ENCODE peak calls at places on chromosome 14, in nine cellular contexts. X is IMR-90, I is A673, W is cardiac muscle cell, K is hepatocyte, V is brain microvascular endothelial cell, F is heart right ventricle, Z is body of pancreas, J is lung. N is an unnamed sample.

GRCh38 chr14:56471056-56471455 is 108.5 kb upstream of the TMEM260 start:
- DNase-seq in W (no peak), I (no peak), K (no peak), V (no peak), J (no peak), X (no peak), Z (no peak), F (no peak), N (no peak)

GRCh38 chr14:33897382-33897781 is 53.5 kb downstream of the EGLN3 start:
- DNase-seq in V (no peak), W (no peak), F (no peak), K (no peak), I (no peak), J (no peak), Z (no peak), X (no peak), N (no peak)

GRCh38 chr14:78007160-78007559 is 163.0 kb upstream of the NRXN3 start:
- DNase-seq in J (no peak), W (no peak), K (no peak), I (no peak), Z (no peak), V (no peak), X (no peak), F (no peak), N (no peak)

GRCh38 chr14:55350461-55350860 is 61.2 kb downstream of the ATG14 start:
- DNase-seq in V (no peak), W (no peak), X (no peak), Z (no peak), K (no peak), F (no peak), J (no peak), I (no peak), N (no peak)

GRCh38 chr14:38730420-38730819 is 372.6 kb downstream of the SEC23A start:
- DNase-seq in I (no peak), V (no peak), X (no peak), W (no peak), Z (no peak), K (no peak), F (no peak), J (no peak), N (no peak)

GRCh38 chr14:94144765-94145164 is 15.4 kb upstream of the IFI27L2 start:
- DNase-seq in Z (no peak), V (no peak), J (no peak), W (no peak), I (no peak), K (no peak), X (no peak), F (no peak), N (no peak)

GRCh38 chr14:103393078-103393477 is 7.9 kb downstream of the MARK3 start:
- DNase-seq in Z (no peak), W (no peak), J (no peak), I (no peak), F (no peak), X (no peak), K (no peak), V (no peak), N (no peak)

GRCh38 chr14:52922656-52923055 is 28.2 kb downstream of the FERMT2 start:
- DNase-seq in W (no peak), F (no peak), K (no peak), V (no peak), Z (no peak), J (no peak), X (peak; percentile 69), I (no peak), N (no peak)

GRCh38 chr14:70782361-70782760 is 27.0 kb downstream of the MAP3K9 start:
- DNase-seq in W (no peak), J (peak; percentile 36), I (no peak), X (peak; percentile 35), V (peak; percentile 56), Z (no peak), K (no peak), F (no peak), N (peak; percentile 97)

GRCh38 chr14:54691525-54692260 is 124.8 kb downstream of the SAMD4A start:
- DNase-seq in J (peak; percentile 77), I (peak; percentile 74), V (peak; percentile 66), K (peak; percentile 89), Z (peak; percentile 82), X (peak; percentile 69), W (peak; percentile 85), F (peak; percentile 85), N (peak; percentile 78)

GRCh38 chr14:33839193-33840076 is 111.4 kb downstream of the EGLN3 start:
- DNase-seq in I (peak; percentile 73), J (peak; percentile 42), X (peak; percentile 40), Z (peak; percentile 52), F (peak; percentile 67), V (peak; percentile 37), W (peak; percentile 81), K (peak; percentile 79), N (no peak)

GRCh38 chr14:21047378-21047781 is 5.2 kb downstream of the RNASE7 start:
- DNase-seq in J (no peak), K (no peak), Z (no peak), W (no peak), I (no peak), F (no peak), X (no peak), V (no peak), N (no peak)

GRCh38 chr14:21049263-21049662 is 7.1 kb downstream of the RNASE7 start:
- DNase-seq in J (no peak), V (peak; percentile 44), K (no peak), Z (no peak), X (peak; percentile 59), W (no peak), F (no peak), I (no peak), N (no peak)

GRCh38 chr14:21048638-21049037 is 6.5 kb downstream of the RNASE7 start:
- DNase-seq in W (no peak), Z (peak; percentile 53), X (no peak), V (no peak), F (no peak), J (no peak), K (no peak), I (no peak), N (no peak)

GRCh38 chr14:21053184-21054122 is 4.2 kb upstream of the RNASE8 start:
- DNase-seq in Z (no peak), V (no peak), I (no peak), F (no peak), W (no peak), K (no peak), X (no peak), J (no peak), N (no peak)

GRCh38 chr14:21050597-21050996 is 7.0 kb upstream of the RNASE8 start:
- DNase-seq in F (no peak), W (no peak), X (no peak), I (no peak), V (no peak), J (no peak), Z (no peak), K (no peak), N (no peak)
- H3K27me3 ChIP-seq in F (no peaks in the 10 kb centered on the region), W (no peaks in the 10 kb centered on the region), X (peaks cover 4% of the 10 kb centered on the region), I (no peaks in the 10 kb centered on the region), V (no peaks in the 10 kb centered on the region), J (no peaks in the 10 kb centered on the region), Z (no peaks in the 10 kb centered on the region), K (no peaks in the 10 kb centered on the region), N (no peaks in the 10 kb centered on the region)

GRCh38 chr14:99841436-99842071 is 48.3 kb downstream of the EML1 start:
- DNase-seq in Z (no peak), W (no peak), I (no peak), K (no peak), V (no peak), X (no peak), F (no peak), J (no peak), N (no peak)
- H3K27me3 ChIP-seq in Z (no peaks in the 10 kb centered on the region), W (no peaks in the 10 kb centered on the region), I (no peaks in the 10 kb centered on the region), K (no peaks in the 10 kb centered on the region), V (no peaks in the 10 kb centered on the region), X (no peaks in the 10 kb centered on the region), F (no peaks in the 10 kb centered on the region), J (no peaks in the 10 kb centered on the region), N (peaks cover 27% of the 10 kb centered on the region)

DNA sequence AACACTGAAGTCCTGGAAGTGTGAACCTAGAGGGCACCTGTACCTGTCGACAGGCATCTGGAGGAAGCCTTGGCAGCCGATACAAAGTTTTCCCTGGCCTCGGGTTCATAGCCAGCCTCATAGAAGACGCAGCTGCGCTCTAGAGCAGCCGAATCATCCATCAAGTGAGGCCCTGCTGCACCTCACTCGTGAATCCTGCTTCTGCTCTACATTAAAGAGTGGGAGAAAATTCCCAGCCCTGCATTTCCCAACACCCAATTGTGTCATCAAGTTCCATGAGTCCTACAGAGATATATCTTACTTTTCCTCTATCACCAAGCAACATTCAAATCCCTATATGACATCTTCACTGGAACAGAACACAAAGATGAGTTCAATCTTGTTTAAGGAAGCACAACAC is 139.4 kb downstream of the TTC7B start:
- DNase-seq in Z (no peak), V (no peak), W (no peak), I (no peak), K (peak; percentile 54), X (peak; percentile 66), J (no peak), F (no peak), N (no peak)
- H3K27me3 ChIP-seq in Z (no peaks in the 10 kb centered on the region), V (no peaks in the 10 kb centered on the region), W (no peaks in the 10 kb centered on the region), I (no peaks in the 10 kb centered on the region), K (no peaks in the 10 kb centered on the region), X (no peaks in the 10 kb centered on the region), J (no peaks in the 10 kb centered on the region), F (no peaks in the 10 kb centered on the region), N (no peaks in the 10 kb centered on the region)

DNA sequence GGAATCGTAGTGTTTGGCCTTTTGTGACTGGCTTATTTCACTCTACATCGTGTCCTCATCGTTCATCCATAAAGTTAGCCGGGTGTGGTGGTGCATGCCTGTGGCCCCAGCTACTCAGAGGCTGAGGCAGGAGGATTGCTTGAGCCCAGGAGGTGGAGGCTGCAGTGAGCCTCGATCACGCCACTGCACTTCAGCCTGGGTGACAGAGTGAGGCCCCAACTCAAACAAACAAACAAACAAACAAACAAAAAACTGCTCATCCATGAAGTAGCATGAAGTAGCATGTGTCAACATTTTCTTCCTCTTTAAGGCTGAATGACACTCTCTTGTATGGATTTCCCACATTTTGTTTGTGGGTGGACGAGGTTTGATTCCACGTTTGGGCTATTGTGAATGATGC is 44.0 kb upstream of the MEG3 start:
- DNase-seq in Z (no peak), V (no peak), K (no peak), X (no peak), W (no peak), I (no peak), F (no peak), J (no peak), N (peak; percentile 22)
- H3K27me3 ChIP-seq in Z (no peaks in the 10 kb centered on the region), V (no peaks in the 10 kb centered on the region), K (no peaks in the 10 kb centered on the region), X (peaks cover 47% of the 10 kb centered on the region), W (no peaks in the 10 kb centered on the region), I (no peaks in the 10 kb centered on the region), F (no peaks in the 10 kb centered on the region), J (no peaks in the 10 kb centered on the region), N (no peaks in the 10 kb centered on the region)